ENCODE peak calls at places on chromosome 13, in ten cellular contexts. I is transverse colon, V is glutamatergic neuron, X is fibroblast of villous mesenchyme, S is heart right ventricle, C is GM20000, K is H9, P is HFFc6, D is progenitor cell of endocrine pancreas, U is Calu3. Q is an unnamed sample.

GRCh38 chr13:114015608-114016295 is 41.9 kb upstream of the C13orf46 start:
- DNase-seq in I (peak; percentile 75), V (peak; percentile 34), X (peak; percentile 89), S (peak; percentile 50), C (no peak), K (no peak), P (peak; percentile 93), D (no peak), U (no peak), Q (no peak)

GRCh38 chr13:95457294-95457693 is 95.2 kb upstream of the CLDN10 start:
- DNase-seq in I (no peak), V (no peak), X (no peak), S (no peak), C (peak; percentile 69), K (no peak), P (no peak), D (no peak), U (no peak), Q (no peak)

GRCh38 chr13:101917475-101917810 is 465.0 kb downstream of the ITGBL1 start:
- DNase-seq in I (no peak), V (peak; percentile 30), X (no peak), S (no peak), C (no peak), K (peak; percentile 42), P (no peak), D (no peak), U (no peak), Q (no peak)

GRCh38 chr13:59261928-59262488 is 901.7 kb downstream of the DIAPH3 start:
- DNase-seq in I (no peak), V (no peak), X (peak; percentile 1), S (no peak), C (no peak), K (peak; percentile 30), P (no peak), D (no peak), U (no peak), Q (peak; percentile 16)

GRCh38 chr13:98348476-98348875 is 171.4 kb upstream of the RNF113B start:
- DNase-seq in I (no peak), V (no peak), X (no peak), S (no peak), C (no peak), K (no peak), P (no peak), D (no peak), U (no peak), Q (no peak)

GRCh38 chr13:49625392-49626137 is 2.7 kb upstream of the ARL11 start:
- DNase-seq in I (peak; percentile 75), V (no peak), X (peak; percentile 30), S (peak; percentile 58), C (no peak), K (no peak), P (no peak), D (no peak), U (peak; percentile 2), Q (no peak)

GRCh38 chr13:98279473-98280175 is 102.6 kb upstream of the RNF113B start:
- DNase-seq in I (no peak), V (no peak), X (no peak), S (no peak), C (no peak), K (peak; percentile 65), P (no peak), D (no peak), U (no peak), Q (peak; percentile 12)

GRCh38 chr13:105153626-105154025 is 1381.8 kb downstream of the EFNB2 start:
- DNase-seq in I (no peak), V (no peak), X (no peak), S (no peak), C (no peak), K (no peak), P (no peak), D (no peak), U (no peak), Q (no peak)

GRCh38 chr13:73248711-73249580 is 190.1 kb downstream of the KLF5 start:
- DNase-seq in I (no peak), V (no peak), X (peak; percentile 74), S (no peak), C (no peak), K (peak; percentile 33), P (no peak), D (no peak), U (peak; percentile 36), Q (no peak)

GRCh38 chr13:50524540-50524939 is 319.0 kb downstream of the DLEU7 start:
- DNase-seq in I (no peak), V (no peak), X (no peak), S (no peak), C (no peak), K (no peak), P (no peak), D (no peak), U (no peak), Q (no peak)

GRCh38 chr13:48446454-48446853 is 33.5 kb upstream of the LPAR6 start:
- DNase-seq in I (no peak), V (no peak), X (peak; percentile 59), S (no peak), C (no peak), K (no peak), P (peak; percentile 58), D (no peak), U (no peak), Q (peak; percentile 91)

GRCh38 chr13:65133094-65133493 is 2097.0 kb downstream of the PCDH9 start:
- DNase-seq in I (no peak), V (no peak), X (no peak), S (no peak), C (no peak), K (peak; percentile 62), P (no peak), D (no peak), U (no peak), Q (no peak)

GRCh38 chr13:30377312-30377685 is 45.0 kb upstream of the UBE2L5 start:
- DNase-seq in I (no peak), V (no peak), X (no peak), S (no peak), C (no peak), K (no peak), P (no peak), D (no peak), U (no peak), Q (no peak)

GRCh38 chr13:113166266-113166665 is 7.8 kb downstream of the PROZ start:
- DNase-seq in I (no peak), V (no peak), X (no peak), S (no peak), C (no peak), K (no peak), P (no peak), D (no peak), U (no peak), Q (no peak)

GRCh38 chr13:111037838-111038397 is 77.2 kb upstream of the ARHGEF7 start:
- DNase-seq in I (no peak), V (no peak), X (no peak), S (no peak), C (no peak), K (no peak), P (no peak), D (no peak), U (no peak), Q (no peak)
- TF ChIP-seq CTCF in I (no peak), V (no peak), X (no peak), S (no peak), C (no peak), K (no peak), P (no peak), D (no peak), U (no peak), Q (no peak)

GRCh38 chr13:37139356-37139755 is 33.9 kb upstream of the CSNK1A1L start:
- DNase-seq in I (no peak), V (no peak), X (no peak), S (no peak), C (no peak), K (no peak), P (no peak), D (no peak), U (no peak), Q (no peak)

GRCh38 chr13:37136633-37137032 is 31.2 kb upstream of the CSNK1A1L start:
- DNase-seq in I (no peak), V (no peak), X (no peak), S (no peak), C (no peak), K (no peak), P (no peak), D (no peak), U (no peak), Q (no peak)

GRCh38 chr13:37136187-37136586 is 30.7 kb upstream of the CSNK1A1L start:
- DNase-seq in I (no peak), V (no peak), X (peak; percentile 30), S (no peak), C (no peak), K (no peak), P (peak; percentile 57), D (no peak), U (no peak), Q (peak; percentile 31)

GRCh38 chr13:37138917-37139316 is 33.5 kb upstream of the CSNK1A1L start:
- DNase-seq in I (no peak), V (no peak), X (no peak), S (no peak), C (no peak), K (no peak), P (no peak), D (no peak), U (no peak), Q (no peak)

DNA sequence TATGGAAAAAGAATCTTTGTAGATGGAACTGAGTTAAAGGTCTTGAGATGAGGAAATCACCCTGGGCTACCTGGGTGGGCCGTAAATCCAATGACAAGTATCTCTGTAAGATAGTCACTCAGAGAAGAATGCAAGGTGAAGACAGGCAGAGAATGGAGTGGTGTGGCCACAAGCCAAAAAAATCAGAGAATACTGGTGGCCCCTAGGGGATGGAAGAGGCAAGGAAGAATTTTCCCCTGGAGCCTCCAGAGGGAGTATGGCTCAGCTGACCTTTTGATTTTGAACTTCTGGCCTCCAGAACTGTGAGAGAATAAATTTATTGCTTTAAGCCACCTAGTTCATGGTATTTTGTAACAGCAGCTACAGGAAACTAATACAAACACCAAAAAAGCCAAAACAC is 32.7 kb upstream of the CSNK1A1L start:
- DNase-seq in I (no peak), V (no peak), X (peak; percentile 24), S (no peak), C (no peak), K (peak; percentile 43), P (no peak), D (no peak), U (no peak), Q (no peak)
- TF ChIP-seq CTCF in I (no peak), V (no peak), X (peak; percentile 32), S (peak; percentile 7), C (no peak), K (peak; percentile 63), P (peak; percentile 60), D (peak; percentile 25), U (no peak), Q (peak; percentile 26)

DNA sequence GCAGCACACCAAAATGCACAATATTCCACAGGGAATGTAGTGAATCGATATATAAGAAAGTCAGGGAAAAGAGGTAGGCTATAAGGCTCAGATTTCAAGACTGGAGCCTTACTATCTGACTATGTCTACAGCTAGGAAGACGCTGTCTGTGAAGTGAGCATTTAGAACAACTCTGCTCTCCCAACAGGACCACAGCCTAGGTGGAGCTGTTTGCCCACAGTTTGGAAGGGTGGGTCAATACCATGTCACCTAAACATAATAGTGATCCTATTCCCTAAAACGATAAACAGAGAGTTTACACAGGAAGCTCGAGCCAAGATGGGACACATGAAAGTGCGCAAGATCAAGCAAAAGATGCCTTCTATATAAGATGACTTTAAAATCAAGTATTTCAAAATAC is 2486.0 kb upstream of the PCDH20 start:
- DNase-seq in I (no peak), V (no peak), X (no peak), S (no peak), C (no peak), K (no peak), P (no peak), D (no peak), U (no peak), Q (no peak)
- TF ChIP-seq CTCF in I (no peak), V (no peak), X (no peak), S (no peak), C (no peak), K (peak; percentile 39), P (no peak), D (no peak), U (no peak), Q (no peak)

GRCh38 chr13:62119739-62120700 is 704.4 kb upstream of the PCDH20 start:
- DNase-seq in I (no peak), V (no peak), X (peak; percentile 0), S (no peak), C (peak; percentile 13), K (no peak), P (no peak), D (no peak), U (no peak), Q (peak; percentile 7)
- TF ChIP-seq CTCF in I (no peak), V (peak; percentile 74), X (peak; percentile 15), S (peak; percentile 31), C (no peak), K (peak; percentile 72), P (peak; percentile 75), D (peak; percentile 69), U (no peak), Q (no peak)

Q was measured in endothelial cell of umbilical vein.